ENCODE peak calls at places on chromosome 18, in eight cellular contexts. V is adipocyte; J is NT2/D1; W is hepatocyte; F is brain microvascular endothelial cell; P is CD4-positive, alpha-beta T cell; I is ascending aorta; A is thoracic aorta. O is an unnamed sample.

GRCh38 chr18:24584777-24585176 is 124.3 kb downstream of the HRH4 start:
- DNase-seq in I (no peak), A (no peak), J (no peak), P (no peak), F (no peak), V (no peak), W (no peak), O (no peak)

GRCh38 chr18:76524900-76525698 is 30.1 kb upstream of the ZNF516 start:
- DNase-seq in J (no peak), V (peak; percentile 90), P (no peak), A (no peak), W (peak; percentile 79), F (peak; percentile 84), I (no peak), O (no peak)

GRCh38 chr18:23498877-23499570 is 4.3 kb upstream of the RMC1 start:
- DNase-seq in I (no peak), W (peak; percentile 88), V (peak; percentile 90), F (peak; percentile 75), J (peak; percentile 48), P (peak; percentile 70), A (no peak), O (peak; percentile 77)

GRCh38 chr18:22542400-22542835 is 124.7 kb upstream of the CTAGE1 start:
- DNase-seq in V (peak; percentile 78), P (no peak), A (no peak), I (no peak), W (no peak), F (peak; percentile 56), J (no peak), O (peak; percentile 65)

GRCh38 chr18:60873708-60874107 is 459.5 kb upstream of the CDH20 start:
- DNase-seq in V (peak; percentile 47), W (no peak), J (no peak), A (no peak), P (no peak), F (no peak), I (no peak), O (no peak)

GRCh38 chr18:22753130-22753831 is 179.8 kb upstream of the RBBP8 start:
- DNase-seq in V (no peak), F (no peak), A (no peak), P (no peak), W (no peak), I (no peak), J (no peak), O (no peak)

GRCh38 chr18:2853926-2854664 is 7.3 kb downstream of the EMILIN2 start:
- DNase-seq in W (peak; percentile 50), A (no peak), F (no peak), I (no peak), J (no peak), V (no peak), P (no peak), O (peak; percentile 28)

GRCh38 chr18:50614838-50615237 is 55.0 kb downstream of the MAPK4 start:
- DNase-seq in J (no peak), P (no peak), V (peak; percentile 29), I (no peak), A (peak; percentile 11), W (peak; percentile 52), F (no peak), O (no peak)

GRCh38 chr18:51398104-51398503 is 200.6 kb upstream of the MEX3C start:
- DNase-seq in I (no peak), F (peak; percentile 11), W (no peak), J (no peak), V (no peak), A (no peak), P (no peak), O (no peak)

GRCh38 chr18:3211236-3211992 is 8.4 kb downstream of the MYOM1 start:
- DNase-seq in W (peak; percentile 28), A (no peak), F (peak; percentile 9), J (no peak), I (no peak), P (no peak), V (peak; percentile 47), O (peak; percentile 38)

GRCh38 chr18:22668496-22668895 is 250.8 kb upstream of the CTAGE1 start:
- DNase-seq in P (no peak), I (no peak), W (no peak), J (no peak), V (no peak), A (no peak), F (peak; percentile 81), O (no peak)

GRCh38 chr18:46364048-46364447 is 259.9 kb downstream of the HAUS1 start:
- DNase-seq in F (no peak), A (no peak), V (no peak), P (no peak), W (no peak), I (no peak), J (no peak), O (no peak)

GRCh38 chr18:35386600-35387366 is 9.6 kb upstream of the ZNF396 start:
- DNase-seq in J (peak; percentile 80), V (peak; percentile 82), P (peak; percentile 62), I (no peak), W (peak; percentile 91), A (no peak), F (peak; percentile 76), O (peak; percentile 39)

GRCh38 chr18:37483984-37484892 is 81.4 kb downstream of the CELF4 start:
- DNase-seq in F (no peak), P (no peak), V (no peak), I (no peak), A (no peak), J (no peak), W (no peak), O (no peak)

GRCh38 chr18:34796013-34796657 is 86.0 kb downstream of the DTNA start:
- DNase-seq in F (no peak), P (no peak), J (no peak), V (no peak), A (no peak), I (no peak), W (no peak), O (no peak)

GRCh38 chr18:75408554-75409506 is 18.7 kb downstream of the SMIM21 start:
- DNase-seq in W (peak; percentile 24), P (no peak), F (peak; percentile 97), J (no peak), A (no peak), V (peak; percentile 88), I (no peak), O (peak; percentile 91)

GRCh38 chr18:10213526-10213925 is 240.9 kb upstream of the APCDD1 start:
- DNase-seq in I (no peak), J (no peak), A (no peak), V (peak; percentile 38), F (peak; percentile 6), W (peak; percentile 62), P (no peak), O (no peak)

GRCh38 chr18:22739789-22740188 is 193.3 kb upstream of the RBBP8 start:
- DNase-seq in F (no peak), J (no peak), V (no peak), I (no peak), W (no peak), P (no peak), A (no peak), O (no peak)

GRCh38 chr18:78980777-78981651 is 1.4 kb downstream of the SALL3 start:
- DNase-seq in A (no peak), F (no peak), W (no peak), P (no peak), I (no peak), V (no peak), J (no peak), O (no peak)
- H3K27me3 ChIP-seq in A (peaks cover 25% of the 10 kb centered on the region), F (peaks cover 76% of the 10 kb centered on the region), W (peaks cover 85% of the 10 kb centered on the region), P (peaks cover 81% of the 10 kb centered on the region), I (peaks cover 16% of the 10 kb centered on the region), V (peaks cover 68% of the 10 kb centered on the region), J (peaks cover 18% of the 10 kb centered on the region), O (no peaks in the 10 kb centered on the region)

DNA sequence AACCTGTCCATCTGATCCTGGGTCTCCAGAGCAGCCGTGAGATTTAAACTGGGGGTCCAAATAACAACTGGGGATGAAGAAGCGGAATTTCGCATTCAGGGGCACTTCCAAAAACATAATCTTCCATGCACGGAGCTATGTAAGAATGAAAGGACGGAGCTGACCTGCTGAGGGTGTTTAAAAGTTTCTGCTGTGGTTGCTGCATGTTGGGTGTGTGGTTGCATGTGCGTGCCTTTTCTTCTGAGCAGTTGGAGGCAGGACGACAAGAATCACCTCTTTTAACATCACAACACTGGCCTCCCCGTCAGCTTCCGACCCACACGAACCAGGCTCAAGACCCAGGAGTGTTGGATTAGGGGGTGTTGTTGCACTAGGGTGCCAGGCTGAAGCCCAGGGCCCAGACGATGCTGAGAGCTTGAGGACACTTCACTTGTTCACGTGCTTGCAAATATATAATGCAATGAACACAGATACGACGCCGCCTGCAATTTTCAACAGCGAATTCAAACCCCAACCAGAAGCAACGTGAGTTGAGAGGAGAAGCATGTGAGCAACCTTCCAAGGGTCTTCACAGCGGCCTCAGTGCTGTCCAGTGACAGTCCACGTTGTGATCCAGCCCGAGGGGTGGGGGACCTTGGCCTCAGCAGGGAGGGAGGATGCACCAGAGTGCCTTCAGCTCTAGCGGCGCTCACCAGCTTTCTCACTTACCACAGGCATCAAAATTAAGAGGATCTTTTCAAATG is 76.0 kb upstream of the SALL3 start:
- DNase-seq in A (no peak), P (no peak), V (no peak), J (no peak), W (no peak), I (no peak), F (no peak), O (no peak)
- H3K27me3 ChIP-seq in A (no peaks in the 10 kb centered on the region), P (no peaks in the 10 kb centered on the region), V (no peaks in the 10 kb centered on the region), J (no peaks in the 10 kb centered on the region), W (no peaks in the 10 kb centered on the region), I (no peaks in the 10 kb centered on the region), F (no peaks in the 10 kb centered on the region), O (no peaks in the 10 kb centered on the region)

GRCh38 chr18:26621161-26622026 is 73.0 kb upstream of the KCTD1 start:
- DNase-seq in W (peak; percentile 72), A (no peak), I (no peak), V (peak; percentile 47), J (no peak), P (no peak), F (peak; percentile 31), O (no peak)
- H3K27me3 ChIP-seq in W (no peaks in the 10 kb centered on the region), A (no peaks in the 10 kb centered on the region), I (no peaks in the 10 kb centered on the region), V (peaks cover 4% of the 10 kb centered on the region), J (no peaks in the 10 kb centered on the region), P (no peaks in the 10 kb centered on the region), F (no peaks in the 10 kb centered on the region), O (no peaks in the 10 kb centered on the region)

GRCh38 chr18:54675076-54675475 is 84.0 kb downstream of the DYNAP start:
- DNase-seq in F (no peak), P (no peak), V (no peak), W (no peak), J (no peak), I (no peak), A (no peak), O (no peak)

GRCh38 chr18:54684786-54685185 is 93.7 kb downstream of the DYNAP start:
- DNase-seq in F (peak; percentile 66), P (no peak), I (no peak), J (no peak), A (no peak), V (no peak), W (peak; percentile 61), O (no peak)

DNA sequence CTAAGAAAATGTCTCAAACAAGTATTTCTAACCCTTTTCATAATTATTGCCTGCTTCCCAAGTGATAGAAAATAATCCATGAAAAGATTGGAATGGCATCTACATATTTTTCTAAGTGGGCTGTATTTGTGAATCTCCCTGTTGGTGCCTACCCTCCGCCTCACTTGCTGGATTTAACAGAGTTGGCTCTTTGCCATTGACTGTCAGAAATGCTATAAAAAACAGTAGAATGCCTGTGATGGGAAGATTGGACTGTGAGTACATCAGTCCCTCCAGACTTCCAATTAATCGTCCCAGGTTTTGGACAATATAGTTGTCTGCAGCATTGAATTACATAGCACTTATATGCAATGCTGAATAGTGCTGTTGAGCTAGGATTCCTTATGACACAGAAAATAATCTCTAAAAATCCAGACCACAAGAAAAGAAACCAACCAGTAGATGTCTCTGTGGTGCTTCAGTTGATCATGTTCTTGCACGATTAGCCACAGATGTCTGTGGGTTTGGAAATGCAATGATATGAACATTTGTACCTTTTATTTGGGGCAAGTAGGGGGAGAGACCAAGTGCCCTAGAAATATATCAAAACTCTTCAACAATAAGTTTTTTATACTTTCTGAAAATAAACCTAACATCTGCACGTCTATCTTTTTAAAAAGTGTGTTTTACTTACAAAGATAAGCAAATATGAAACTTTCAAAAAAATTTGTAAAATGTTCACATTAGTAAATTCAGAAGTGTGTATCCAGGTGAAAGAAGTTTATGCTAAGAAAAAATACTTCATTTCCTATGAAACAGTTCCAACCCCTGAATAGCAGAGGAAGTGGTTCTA is 88.5 kb downstream of the DYNAP start:
- DNase-seq in P (no peak), A (no peak), I (no peak), J (peak; percentile 18), F (peak; percentile 83), V (peak; percentile 89), W (peak; percentile 67), O (peak; percentile 73)
- H3K27me3 ChIP-seq in P (no peaks in the 10 kb centered on the region), A (no peaks in the 10 kb centered on the region), I (no peaks in the 10 kb centered on the region), J (no peaks in the 10 kb centered on the region), F (no peaks in the 10 kb centered on the region), V (no peaks in the 10 kb centered on the region), W (no peaks in the 10 kb centered on the region), O (no peaks in the 10 kb centered on the region)